ENCODE peak calls at places on chromosomes 13 and 19, in five cellular contexts. B is M059J, F is H4, V is caudate nucleus, J is dermis microvascular lymphatic vessel endothelial cell. K is an unnamed sample.

GRCh38 chr19:10230155-10230903 is 802 bp downstream of the S1PR2 start:
- DNase-seq in F (no peak), B (peak), V (no peak), J (peak), K (no peak)

GRCh38 chr13:45446181-45446580 is 18.6 kb upstream of the COG3 start:
- DNase-seq in J (no peak), B (peak), F (no peak), V (no peak), K (peak)

GRCh38 chr13:67343777-67344176 is 113.6 kb upstream of the PCDH9 start:
- DNase-seq in V (no peak), J (no peak), F (no peak), B (no peak), K (no peak)

GRCh38 chr19:22545751-22546150 is 88.4 kb upstream of the ZNF492 start:
- DNase-seq in J (peak), V (peak), B (peak), F (peak), K (peak)

GRCh38 chr13:110305001-110305400 is 2.0 kb downstream of the COL4A1 start:
- DNase-seq in B (no peak), J (no peak), F (no peak), V (no peak), K (no peak)

GRCh38 chr19:39362682-39363657 is 20.7 kb downstream of the SAMD4B start:
- DNase-seq in V (no peak), F (no peak), B (peak), J (peak), K (peak)

GRCh38 chr19:1510442-1510806 is 2.4 kb downstream of the ADAMTSL5 start:
- DNase-seq in J (no peak), V (no peak), F (no peak), B (no peak), K (no peak)

GRCh38 chr13:46592410-46592809 is 39.4 kb downstream of the LRCH1 start:
- DNase-seq in B (no peak), J (no peak), F (no peak), V (no peak), K (no peak)

GRCh38 chr13:24241336-24241735 is 68.0 kb upstream of the C1QTNF9 start:
- DNase-seq in V (no peak), F (no peak), J (no peak), B (no peak), K (no peak)

GRCh38 chr19:42067315-42067888 is 2.6 kb downstream of the GRIK5 start:
- DNase-seq in F (no peak), B (no peak), V (no peak), J (no peak), K (no peak)

GRCh38 chr13:26412263-26412662 is 145.2 kb upstream of the WASF3 start:
- DNase-seq in V (no peak), B (no peak), J (peak), F (no peak), K (no peak)

GRCh38 chr19:575527-576506 is 3.4 kb downstream of the BSG start:
- DNase-seq in F (peak), J (peak), V (no peak), B (peak), K (peak)

GRCh38 chr13:68714292-68714691 is 1393.3 kb upstream of the ATXN8OS start:
- DNase-seq in V (no peak), F (no peak), B (no peak), J (no peak), K (no peak)

GRCh38 chr19:2113436-2114211 is 16.9 kb downstream of the IZUMO4 start:
- DNase-seq in J (peak), F (no peak), V (no peak), B (peak), K (peak)

GRCh38 chr19:13289295-13289694 is 139.1 kb downstream of the IER2 start:
- DNase-seq in J (no peak), F (no peak), B (no peak), V (no peak), K (no peak)

GRCh38 chr19:39082745-39083598 is 1.2 kb upstream of the ACP7 start:
- DNase-seq in B (no peak), J (peak), V (peak), F (no peak), K (no peak)

GRCh38 chr13:99658266-99658991 is 157.2 kb downstream of the TM9SF2 start:
- DNase-seq in V (peak), B (peak), F (peak), J (peak), K (peak)

GRCh38 chr19:11130824-11131455 is 24.6 kb downstream of the SPC24 start:
- DNase-seq in V (peak), F (peak), J (peak), B (peak), K (peak)

GRCh38 chr19:1566392-1567115 is 1.6 kb downstream of the MEX3D start:
- DNase-seq in J (peak), F (peak), V (peak), B (peak), K (peak)

GRCh38 chr19:45767881-45768643 is 990 bp downstream of the SIX5 start:
- DNase-seq in J (peak), V (no peak), F (peak), B (peak), K (peak)

GRCh38 chr19:15900504-15900903 is 2.6 kb upstream of the CYP4F2 start:
- DNase-seq in J (no peak), V (no peak), F (no peak), B (peak), K (no peak)

GRCh38 chr19:7701654-7702457 is at the start of gene FCER2:
- DNase-seq in V (no peak), F (no peak), J (no peak), B (no peak), K (no peak)

GRCh38 chr19:12867120-12868099 is 13.8 kb downstream of the DNASE2 start:
- DNase-seq in J (peak), V (no peak), F (no peak), B (no peak), K (peak)

GRCh38 chr19:3343619-3344502 is 22.5 kb upstream of the NFIC start:
- DNase-seq in B (peak), J (peak), V (peak), F (peak), K (peak)

GRCh38 chr13:50387124-50387581 is 371.9 kb downstream of the KCNRG start:
- DNase-seq in V (no peak), J (peak), F (peak), B (peak), K (peak)

GRCh38 chr19:32018014-32018413 is 327.4 kb upstream of the ZNF507 start:
- DNase-seq in B (peak), F (peak), J (no peak), V (no peak), K (peak)

GRCh38 chr19:925912-926594 is at the start of gene ARID3A:
- DNase-seq in B (no peak), J (peak), V (no peak), F (no peak), K (no peak)

GRCh38 chr19:17836530-17836929 is 11.3 kb downstream of the JAK3 start:
- DNase-seq in B (no peak), J (no peak), V (no peak), F (no peak), K (no peak)